ENCODE peak calls at places on chromosomes 5 and 9, in five cellular contexts. J is activated naive CD4-positive, alpha-beta T cell treated with anti-CD3 and anti-CD28 coated beads for 36 hours; H is cardiac septum; D is HCEC 1CT; S is NCI-H187 treated with DMSO at 0.1 percent for 48 hours. Z is an unnamed sample.

GRCh38 chr5:100900142-100900795 is 2.8 kb downstream of the ST8SIA4 start:
- DNase-seq in J (peak), H (no peak), D (peak), S (no peak), Z (peak)

GRCh38 chr5:141430332-141431113 is at the start of gene PCDHGA12:
- DNase-seq in J (peak), H (no peak), D (peak), S (no peak), Z (peak)

GRCh38 chr9:133992780-133993634 is 883 bp upstream of the VAV2 start:
- DNase-seq in J (peak), H (no peak), D (peak), S (no peak), Z (peak)

GRCh38 chr9:127358770-127359169 is 38.2 kb upstream of the SLC2A8 start:
- DNase-seq in J (no peak), H (no peak), D (no peak), S (no peak), Z (no peak)

GRCh38 chr9:18861599-18862546 is 171.1 kb downstream of the SAXO1 start:
- DNase-seq in J (no peak), H (peak), D (no peak), S (no peak), Z (peak)

GRCh38 chr5:6745706-6746217 is 32.5 kb downstream of the TENT4A start:
- DNase-seq in J (peak), H (no peak), D (peak), S (no peak), Z (peak)

GRCh38 chr5:177389368-177390169 is 5.3 kb downstream of the SLC34A1 start:
- DNase-seq in J (peak), H (no peak), D (peak), S (no peak), Z (peak)

GRCh38 chr9:133842721-133843227 is 104.6 kb upstream of the SARDH start:
- DNase-seq in J (no peak), H (no peak), D (no peak), S (no peak), Z (no peak)

GRCh38 chr5:146507428-146507827 is 8.6 kb downstream of the GPR151 start:
- DNase-seq in J (no peak), H (no peak), D (no peak), S (no peak), Z (no peak)

GRCh38 chr9:78932849-78933627 is 636.1 kb downstream of the PSAT1 start:
- DNase-seq in J (no peak), H (no peak), D (peak), S (no peak), Z (peak)

GRCh38 chr5:62326702-62327101 is 20.7 kb downstream of the KIF2A start:
- DNase-seq in J (no peak), H (no peak), D (no peak), S (no peak), Z (no peak)

GRCh38 chr9:127523312-127523851 is 72.1 kb downstream of the LRSAM1 start:
- DNase-seq in J (peak), H (no peak), D (peak), S (no peak), Z (peak)

GRCh38 chr9:84230355-84231136 is 110.0 kb downstream of the SLC28A3 start:
- DNase-seq in J (no peak), H (no peak), D (no peak), S (no peak), Z (peak)

GRCh38 chr5:6715758-6716633 is 2.8 kb downstream of the TENT4A start:
- DNase-seq in J (peak), H (no peak), D (no peak), S (no peak), Z (no peak)

GRCh38 chr5:156411131-156411727 is 84.3 kb downstream of the SGCD start:
- DNase-seq in J (no peak), H (no peak), D (peak), S (no peak), Z (peak)

GRCh38 chr9:21730899-21731298 is 71.5 kb upstream of the MTAP start:
- DNase-seq in J (no peak), H (no peak), D (peak), S (no peak), Z (no peak)

GRCh38 chr5:66742083-66742895 is 146.1 kb downstream of the MAST4 start:
- DNase-seq in J (peak), H (peak), D (peak), S (no peak), Z (peak)

GRCh38 chr9:119861801-119862200 is 492.6 kb upstream of the BRINP1 start:
- DNase-seq in J (no peak), H (no peak), D (no peak), S (no peak), Z (peak)

GRCh38 chr9:82385633-82386032 is 397.1 kb downstream of the SPATA31D1 start:
- DNase-seq in J (no peak), H (no peak), D (no peak), S (no peak), Z (no peak)